ENCODE peak calls at places on chromosomes 3 and 15, in four cellular contexts. V is K562, I is GM23338, B is endothelial cell of umbilical vein. N is an unnamed sample.

GRCh38 chr3:151976211-151977050 is 103.0 kb downstream of the SUCNR1 start:
- DNase-seq in V (no peak), I (no peak), B (peak), N (no peak)

GRCh38 chr3:101495552-101495951 is 17.5 kb downstream of the SENP7 start:
- DNase-seq in V (no peak), I (peak), B (no peak), N (no peak)

GRCh38 chr3:9222049-9222448 is 27.4 kb downstream of the SRGAP3 start:
- DNase-seq in V (no peak), I (no peak), B (no peak), N (no peak)

GRCh38 chr3:73399106-73399505 is 225.6 kb downstream of the PDZRN3 start:
- DNase-seq in V (no peak), I (no peak), B (no peak), N (no peak)

GRCh38 chr3:15520804-15521572 is 518 bp downstream of the COLQ start:
- DNase-seq in V (no peak), I (no peak), B (no peak), N (no peak)

GRCh38 chr15:51623386-51623938 is 891 bp upstream of the DMXL2 start:
- DNase-seq in V (peak), I (no peak), B (peak), N (no peak)

GRCh38 chr15:32781781-32782180 is 64.0 kb downstream of the GREM1 start:
- DNase-seq in V (no peak), I (peak), B (peak), N (no peak)

GRCh38 chr3:54191220-54191619 is 68.9 kb downstream of the CACNA2D3 start:
- DNase-seq in V (no peak), I (no peak), B (no peak), N (no peak)

GRCh38 chr3:154323921-154324738 is at the start of gene DHX36:
- DNase-seq in V (peak), I (peak), B (peak), N (peak)

GRCh38 chr3:65924762-65925161 is 114.0 kb downstream of the MAGI1 start:
- DNase-seq in V (no peak), I (no peak), B (no peak), N (no peak)

GRCh38 chr3:126487151-126487771 is 11.6 kb upstream of the ZXDC start:
- DNase-seq in V (peak), I (peak), B (peak), N (no peak)

GRCh38 chr15:80818996-80819395 is 39.8 kb downstream of the CEMIP start:
- DNase-seq in V (no peak), I (no peak), B (no peak), N (no peak)

GRCh38 chr3:49120096-49120437 is 556 bp downstream of the USP19 start:
- DNase-seq in V (no peak), I (peak), B (peak), N (no peak)

GRCh38 chr3:182787302-182788036 is 5.8 kb upstream of the ATP11B start:
- DNase-seq in V (peak), I (no peak), B (peak), N (peak)

GRCh38 chr3:196060834-196061233 is 21.1 kb downstream of the TFRC start:
- DNase-seq in V (no peak), I (no peak), B (no peak), N (no peak)

GRCh38 chr3:11591401-11592266 is 52.1 kb downstream of the VGLL4 start:
- DNase-seq in V (no peak), I (peak), B (peak), N (no peak)

GRCh38 chr3:140532793-140533330 is 145.0 kb upstream of the TRIM42 start:
- DNase-seq in V (no peak), I (no peak), B (no peak), N (no peak)

GRCh38 chr3:178739720-178740119 is 203.5 kb downstream of the KCNMB2 start:
- DNase-seq in V (no peak), I (no peak), B (no peak), N (no peak)

GRCh38 chr15:93049914-93050534 is 39.0 kb downstream of the RGMA start:
- DNase-seq in V (no peak), I (no peak), B (no peak), N (no peak)

GRCh38 chr3:144018776-144019175 is 47.2 kb downstream of the DIPK2A start:
- DNase-seq in V (no peak), I (no peak), B (no peak), N (no peak)

GRCh38 chr3:166351461-166351860 is 514.2 kb upstream of the BCHE start:
- DNase-seq in V (no peak), I (no peak), B (no peak), N (no peak)

GRCh38 chr15:37107754-37108724 is 7.7 kb upstream of the MEIS2 start:
- DNase-seq in V (no peak), I (no peak), B (no peak), N (no peak)

GRCh38 chr15:37108725-37109124 is 8.4 kb upstream of the MEIS2 start:
- DNase-seq in V (no peak), I (no peak), B (no peak), N (no peak)

GRCh38 chr15:37106490-37107001 is 6.2 kb upstream of the MEIS2 start:
- DNase-seq in V (no peak), I (peak), B (peak), N (no peak)

GRCh38 chr15:37105795-37106333 is 5.5 kb upstream of the MEIS2 start:
- DNase-seq in V (no peak), I (no peak), B (no peak), N (no peak)

DNA sequence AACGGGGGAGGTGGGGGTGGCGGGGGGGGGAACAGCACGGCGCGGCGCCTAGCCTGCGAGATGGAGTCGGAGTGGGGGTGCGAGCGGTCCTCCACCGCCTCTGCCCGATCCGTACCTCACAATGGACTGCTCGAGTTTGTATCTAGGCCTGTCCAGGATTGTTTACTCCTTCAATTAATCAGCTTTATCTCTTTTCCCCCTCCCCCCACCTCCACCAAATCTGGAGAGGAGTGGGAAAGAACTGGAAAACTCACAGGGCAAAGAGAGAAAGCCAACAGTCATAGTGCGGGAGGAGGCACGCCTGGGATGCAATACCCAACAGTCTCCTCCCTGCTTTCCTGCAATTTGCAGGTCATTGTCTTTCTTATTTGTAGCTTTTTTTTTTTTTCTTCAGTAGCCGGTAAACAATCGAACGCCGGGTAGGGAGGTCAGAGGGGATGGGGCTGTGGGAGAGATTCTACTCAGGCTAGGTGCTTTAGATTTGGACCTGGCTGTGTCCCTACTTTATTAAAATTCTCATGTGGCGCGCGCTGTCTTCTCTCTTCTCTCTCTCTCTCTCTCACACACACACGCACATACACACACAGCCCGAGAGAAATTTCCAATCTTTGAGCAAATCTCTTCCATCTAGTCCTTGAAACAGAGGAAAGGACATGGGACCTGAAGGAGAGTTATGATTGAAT is 6.9 kb upstream of the MEIS2 start:
- DNase-seq in V (no peak), I (peak), B (no peak), N (no peak)
- TF ChIP-seq EZH2 in V (no peak), I (no peak), B (peak), N (no peak)

DNA sequence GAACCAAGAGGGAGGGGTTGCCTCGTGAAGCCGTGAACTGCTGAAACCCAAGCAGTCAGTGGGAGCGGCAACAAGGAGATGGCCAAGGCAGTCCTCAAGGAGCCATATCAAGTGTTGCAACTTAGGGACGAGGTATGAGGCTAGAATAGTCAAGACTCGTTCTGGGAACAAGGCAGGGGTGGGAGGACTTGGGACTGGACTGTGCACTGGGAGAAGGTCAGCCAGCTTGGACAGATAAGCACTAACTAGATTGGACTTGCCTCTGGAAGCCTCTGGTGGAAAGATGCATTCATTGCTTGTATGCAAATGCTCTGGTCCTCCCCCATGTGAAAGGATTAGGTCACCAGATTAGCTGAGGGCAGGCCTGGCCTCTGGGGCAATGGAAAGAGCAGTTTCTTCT is 123.3 kb upstream of the CTNNB1 start:
- DNase-seq in V (peak), I (peak), B (no peak), N (no peak)
- TF ChIP-seq POLR2AphosphoS5 in V (no peak), I (no peak), B (no peak), N (no peak)

DNA sequence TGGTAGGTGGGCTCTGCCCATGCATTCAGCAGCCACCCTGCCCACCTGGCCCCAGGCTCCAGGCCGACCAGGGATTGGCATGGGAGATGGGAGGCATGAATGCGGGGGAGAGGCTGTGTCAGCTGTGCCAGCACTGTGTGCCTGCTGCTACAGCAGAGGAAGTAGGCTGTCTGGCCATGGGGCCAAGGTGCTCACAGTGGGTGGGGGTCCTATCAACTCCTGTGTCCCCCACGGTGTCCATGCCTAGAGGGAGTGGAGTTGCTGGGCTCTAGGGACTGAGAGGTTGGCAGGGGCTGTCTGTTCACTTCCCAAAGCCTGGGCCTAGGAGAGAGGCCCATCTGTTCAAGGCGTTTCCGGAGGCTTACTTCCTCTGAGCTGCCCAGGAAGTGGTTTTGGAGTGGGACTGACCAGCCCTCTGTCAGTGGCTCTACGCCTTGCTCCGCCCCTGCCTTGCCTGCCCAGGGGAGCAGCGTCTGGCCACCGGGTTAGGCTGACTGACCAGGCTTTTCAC is 5.8 kb downstream of the PRKCD start:
- DNase-seq in V (no peak), I (no peak), B (peak), N (no peak)
- H3K27ac ChIP-seq in V (peak), I (no peak), B (peak), N (no peak)

DNA sequence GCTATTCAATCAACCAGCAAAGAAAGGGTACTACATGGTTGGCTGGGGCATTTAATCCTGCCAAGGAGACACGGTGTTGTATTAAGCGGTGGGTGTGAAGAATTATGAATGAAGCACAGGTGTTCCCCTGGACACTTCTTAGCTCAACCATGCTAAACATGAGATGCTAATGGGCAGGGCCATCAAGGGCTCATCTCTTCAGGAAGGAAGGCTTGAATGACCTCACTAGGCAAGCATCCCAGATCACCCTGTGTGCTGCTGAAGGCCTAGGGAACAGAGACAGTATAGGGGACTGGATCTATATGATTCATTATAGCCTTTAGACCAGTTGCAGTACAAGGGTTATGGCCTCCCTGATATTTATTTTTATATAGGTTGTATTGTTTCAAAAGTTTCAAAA is 221.3 kb upstream of the SLCO3A1 start:
- DNase-seq in V (no peak), I (no peak), B (no peak), N (no peak)
- TF ChIP-seq EZH2 in V (no peak), I (no peak), B (no peak), N (no peak)

N was measured in SK-N-MC.